ENCODE peak calls at places on chromosomes 3 and 15, in ten cellular contexts. Q, U, J, B, D, T, X, L, I and W are unnamed samples.

GRCh38 chr3:123071146-123071545 is 4.3 kb downstream of the PDIA5 start:
- DNase-seq in Q (no peak), U (peak; percentile 15), J (no peak), B (peak; percentile 66), D (no peak), T (no peak), X (peak; percentile 44), L (no peak), I (no peak), W (no peak)

GRCh38 chr3:155161630-155162292 is 81.6 kb downstream of the MME start:
- DNase-seq in Q (no peak), U (no peak), J (no peak), B (no peak), D (no peak), T (no peak), X (no peak), L (no peak), I (no peak), W (no peak)

GRCh38 chr3:127082066-127082465 is 99.2 kb downstream of the PLXNA1 start:
- DNase-seq in Q (no peak), U (no peak), J (no peak), B (no peak), D (no peak), T (no peak), X (no peak), L (no peak), I (no peak), W (no peak)

GRCh38 chr3:146223401-146224373 is 27.2 kb downstream of the PLSCR4 start:
- DNase-seq in Q (no peak), U (no peak), J (no peak), B (no peak), D (no peak), T (no peak), X (no peak), L (no peak), I (no peak), W (no peak)

GRCh38 chr15:43370310-43370974 is 401 bp downstream of the ZSCAN29 start:
- DNase-seq in Q (no peak), U (no peak), J (no peak), B (no peak), D (peak; percentile 3), T (peak; percentile 58), X (peak; percentile 36), L (no peak), I (no peak), W (peak; percentile 1)

GRCh38 chr3:150775001-150775599 is 12.1 kb upstream of the SIAH2 start:
- DNase-seq in Q (no peak), U (no peak), J (no peak), B (no peak), D (no peak), T (no peak), X (no peak), L (no peak), I (peak; percentile 26), W (no peak)

GRCh38 chr3:111906667-111907066 is 47.6 kb downstream of the PHLDB2 start:
- DNase-seq in Q (no peak), U (no peak), J (no peak), B (no peak), D (no peak), T (no peak), X (no peak), L (no peak), I (no peak), W (no peak)

GRCh38 chr3:197443506-197443905 is 112.3 kb downstream of the BDH1 start:
- DNase-seq in Q (no peak), U (no peak), J (no peak), B (no peak), D (no peak), T (no peak), X (no peak), L (no peak), I (no peak), W (no peak)

GRCh38 chr15:66737243-66738010 is 35.4 kb downstream of the SMAD6 start:
- DNase-seq in Q (no peak), U (no peak), J (no peak), B (no peak), D (no peak), T (no peak), X (no peak), L (no peak), I (no peak), W (no peak)

GRCh38 chr3:167874667-167875372 is 139.3 kb downstream of the SERPINI1 start:
- DNase-seq in Q (no peak), U (no peak), J (no peak), B (no peak), D (no peak), T (no peak), X (no peak), L (no peak), I (no peak), W (no peak)

GRCh38 chr3:15276028-15276717 is 56.2 kb downstream of the SH3BP5 start:
- DNase-seq in Q (no peak), U (no peak), J (no peak), B (no peak), D (no peak), T (peak; percentile 33), X (no peak), L (no peak), I (no peak), W (no peak)

GRCh38 chr3:132004571-132004970 is 30.2 kb downstream of the CPNE4 start:
- DNase-seq in Q (no peak), U (no peak), J (no peak), B (no peak), D (no peak), T (no peak), X (peak; percentile 42), L (no peak), I (no peak), W (no peak)

GRCh38 chr15:79365765-79366164 is 54.9 kb downstream of the TMED3 start:
- DNase-seq in Q (no peak), U (no peak), J (no peak), B (no peak), D (no peak), T (no peak), X (no peak), L (no peak), I (no peak), W (no peak)

GRCh38 chr15:76340802-76341365 is 4.3 kb downstream of the ISL2 start:
- DNase-seq in Q (no peak), U (no peak), J (no peak), B (no peak), D (no peak), T (no peak), X (no peak), L (peak; percentile 39), I (no peak), W (no peak)

GRCh38 chr3:30516238-30516637 is 90.2 kb upstream of the TGFBR2 start:
- DNase-seq in Q (no peak), U (no peak), J (no peak), B (no peak), D (no peak), T (no peak), X (peak; percentile 64), L (no peak), I (no peak), W (no peak)

GRCh38 chr15:25801586-25802284 is 61.4 kb downstream of the ATP10A start:
- DNase-seq in Q (no peak), U (no peak), J (no peak), B (no peak), D (no peak), T (no peak), X (no peak), L (no peak), I (no peak), W (no peak)

GRCh38 chr3:65342084-65342683 is 654.4 kb upstream of the ADAMTS9 start:
- DNase-seq in Q (no peak), U (peak; percentile 41), J (no peak), B (peak; percentile 9), D (no peak), T (no peak), X (peak; percentile 58), L (no peak), I (no peak), W (no peak)

GRCh38 chr15:47289667-47290066 is 427.6 kb upstream of the SEMA6D start:
- DNase-seq in Q (no peak), U (no peak), J (no peak), B (peak; percentile 18), D (no peak), T (no peak), X (no peak), L (no peak), I (no peak), W (no peak)

GRCh38 chr3:194573680-194574437 is 59.4 kb downstream of the TMEM44 start:
- DNase-seq in Q (no peak), U (peak; percentile 25), J (no peak), B (peak; percentile 81), D (no peak), T (no peak), X (peak; percentile 82), L (peak; percentile 21), I (no peak), W (no peak)

GRCh38 chr3:54138937-54139547 is 16.7 kb downstream of the CACNA2D3 start:
- DNase-seq in Q (no peak), U (no peak), J (no peak), B (no peak), D (no peak), T (no peak), X (no peak), L (no peak), I (no peak), W (no peak)

GRCh38 chr3:24763421-24763820 is 268.8 kb upstream of the THRB start:
- DNase-seq in Q (no peak), U (no peak), J (no peak), B (no peak), D (no peak), T (no peak), X (no peak), L (no peak), I (no peak), W (no peak)

GRCh38 chr3:122024800-122025199 is 2.8 kb upstream of the ILDR1 start:
- DNase-seq in Q (no peak), U (no peak), J (no peak), B (no peak), D (no peak), T (no peak), X (peak; percentile 28), L (no peak), I (no peak), W (no peak)

GRCh38 chr15:101172421-101173097 is 79.3 kb downstream of the CHSY1 start:
- DNase-seq in Q (no peak), U (no peak), J (no peak), B (peak; percentile 56), D (no peak), T (peak; percentile 53), X (peak; percentile 50), L (no peak), I (no peak), W (no peak)

GRCh38 chr15:77527164-77527778 is 105.4 kb downstream of the LINGO1 start:
- DNase-seq in Q (no peak), U (no peak), J (no peak), B (no peak), D (no peak), T (peak; percentile 57), X (peak; percentile 55), L (no peak), I (no peak), W (no peak)

GRCh38 chr15:99424978-99425665 is 140.7 kb upstream of the MEF2A start:
- DNase-seq in Q (peak; percentile 23), U (no peak), J (peak; percentile 28), B (no peak), D (peak; percentile 13), T (no peak), X (peak; percentile 96), L (no peak), I (peak; percentile 56), W (no peak)

GRCh38 chr15:38536201-38536676 is 28.4 kb downstream of the RASGRP1 start:
- DNase-seq in Q (no peak), U (peak; percentile 97), J (no peak), B (no peak), D (no peak), T (no peak), X (peak; percentile 89), L (no peak), I (peak; percentile 79), W (no peak)